ENCODE peak calls at places on chromosomes 7 and 10, in seven cellular contexts. K is IMR-90, L is A549, G is tibial nerve, Y is ovary, S is gastrocnemius medialis, M is transverse colon. X is an unnamed sample.

GRCh38 chr10:31413325-31413724 is 94.3 kb downstream of the ZEB1 start:
- DNase-seq in M (no peak), G (no peak), K (peak; percentile 48), S (no peak), Y (no peak), L (no peak), X (no peak)

GRCh38 chr7:152522551-152522950 is 86.7 kb upstream of the KMT2C start:
- DNase-seq in M (no peak), G (no peak), S (peak; percentile 8), L (no peak), Y (peak; percentile 59), K (no peak), X (no peak)

GRCh38 chr10:9781681-9782080 is 1236.0 kb upstream of the CELF2 start:
- DNase-seq in G (no peak), K (peak; percentile 65), S (no peak), M (no peak), Y (no peak), L (no peak), X (no peak)

GRCh38 chr7:91249506-91250233 is 14.6 kb upstream of the FZD1 start:
- DNase-seq in L (no peak), S (no peak), Y (no peak), G (no peak), M (no peak), K (peak; percentile 76), X (no peak)

GRCh38 chr10:114550756-114551290 is 107.3 kb downstream of the ABLIM1 start:
- DNase-seq in M (no peak), S (no peak), Y (no peak), K (peak; percentile 47), G (no peak), L (peak; percentile 9), X (no peak)

GRCh38 chr7:77351539-77352004 is 64.6 kb downstream of the GSAP start:
- DNase-seq in G (no peak), S (no peak), K (no peak), Y (no peak), L (no peak), M (peak; percentile 32), X (no peak)

GRCh38 chr10:48470115-48470892 is 134.6 kb downstream of the ARHGAP22 start:
- DNase-seq in M (no peak), Y (no peak), G (no peak), K (peak; percentile 12), S (no peak), L (no peak), X (peak; percentile 54)

GRCh38 chr10:25556457-25556856 is 377.6 kb upstream of the MYO3A start:
- DNase-seq in G (no peak), M (no peak), K (peak; percentile 0), Y (no peak), L (no peak), S (no peak), X (no peak)

GRCh38 chr7:139915864-139916716 is 87.0 kb downstream of the TBXAS1 start:
- DNase-seq in M (peak; percentile 55), K (peak; percentile 99), Y (peak; percentile 20), S (peak; percentile 24), G (no peak), L (peak; percentile 96), X (no peak)

GRCh38 chr7:17304926-17305325 is 6.5 kb downstream of the AHR start:
- DNase-seq in S (no peak), Y (no peak), M (no peak), L (peak; percentile 26), K (peak; percentile 88), G (no peak), X (no peak)

GRCh38 chr10:130040817-130041330 is 69.8 kb downstream of the C10orf143 start:
- DNase-seq in S (no peak), G (no peak), Y (no peak), M (no peak), K (no peak), L (no peak), X (no peak)

GRCh38 chr10:33871557-33871956 is 537.1 kb upstream of the NRP1 start:
- DNase-seq in G (no peak), L (no peak), Y (no peak), M (no peak), S (no peak), K (no peak), X (no peak)

GRCh38 chr7:13800694-13801448 is 188.6 kb downstream of the ETV1 start:
- DNase-seq in M (no peak), L (no peak), S (no peak), G (no peak), K (peak; percentile 96), Y (no peak), X (no peak)

GRCh38 chr10:28520346-28520745 is 12.6 kb upstream of the WAC start:
- DNase-seq in K (no peak), Y (no peak), S (no peak), G (no peak), L (no peak), M (no peak), X (no peak)

GRCh38 chr10:74079914-74080590 is 70.6 kb downstream of the AP3M1 start:
- DNase-seq in M (no peak), K (peak; percentile 34), G (no peak), S (no peak), L (no peak), Y (no peak), X (no peak)

GRCh38 chr10:11230706-11231105 is 213.0 kb downstream of the CELF2 start:
- DNase-seq in Y (no peak), M (no peak), K (no peak), G (no peak), S (no peak), L (no peak), X (no peak)

GRCh38 chr10:100621360-100622205 is 85.8 kb downstream of the HIF1AN start:
- DNase-seq in L (no peak), S (no peak), K (peak; percentile 7), Y (no peak), M (no peak), G (no peak), X (no peak)

GRCh38 chr10:7567896-7568295 is 98.9 kb downstream of the ITIH5 start:
- DNase-seq in S (no peak), G (no peak), K (no peak), Y (no peak), M (no peak), L (no peak), X (no peak)

GRCh38 chr7:30468041-30468440 is 10.5 kb downstream of the NOD1 start:
- DNase-seq in S (no peak), K (no peak), G (no peak), Y (no peak), M (no peak), L (no peak), X (no peak)

GRCh38 chr7:87216701-87217508 is 2.6 kb downstream of the TMEM243 start:
- DNase-seq in G (no peak), Y (no peak), K (no peak), S (no peak), M (peak; percentile 42), L (no peak), X (no peak)

GRCh38 chr10:63977329-63977923 is 456.2 kb downstream of the REEP3 start:
- DNase-seq in Y (no peak), M (peak; percentile 23), S (no peak), K (peak; percentile 13), G (no peak), L (peak; percentile 40), X (no peak)

GRCh38 chr7:137992042-137992737 is 9.7 kb downstream of the CREB3L2 start:
- DNase-seq in G (no peak), M (no peak), L (no peak), Y (no peak), K (peak; percentile 97), S (no peak), X (no peak)
- H3K4me1 ChIP-seq in G (no peaks in the 10 kb centered on the region), M (peaks cover 72% of the 10 kb centered on the region), L (peaks cover 17% of the 10 kb centered on the region), Y (peaks cover 46% of the 10 kb centered on the region), K (peaks cover 30% of the 10 kb centered on the region), S (peaks cover 61% of the 10 kb centered on the region), X (peaks cover 83% of the 10 kb centered on the region)

GRCh38 chr10:72295330-72295910 is 21.7 kb downstream of the DDIT4 start:
- DNase-seq in K (no peak), M (no peak), L (no peak), S (no peak), G (no peak), Y (no peak), X (no peak)

GRCh38 chr10:72297281-72297967 is 23.7 kb downstream of the DDIT4 start:
- DNase-seq in Y (peak; percentile 85), K (peak; percentile 90), G (peak; percentile 78), M (peak; percentile 91), S (peak; percentile 61), L (no peak), X (peak; percentile 94)

GRCh38 chr10:72298774-72299519 is 25.2 kb downstream of the DDIT4 start:
- DNase-seq in K (no peak), L (no peak), M (no peak), Y (peak; percentile 57), S (no peak), G (no peak), X (no peak)

GRCh38 chr10:72303424-72304128 is 29.9 kb downstream of the DDIT4 start:
- DNase-seq in K (no peak), M (no peak), L (no peak), G (no peak), S (no peak), Y (no peak), X (no peak)

GRCh38 chr10:72297968-72298773 is 24.4 kb downstream of the DDIT4 start:
- DNase-seq in S (peak; percentile 93), K (peak; percentile 97), M (peak; percentile 98), Y (peak; percentile 98), L (peak; percentile 89), G (peak; percentile 97), X (peak; percentile 99)
- TF ChIP-seq POLR2A in S (peak; percentile 81), K (peak; percentile 75), M (peak; percentile 83), Y (peak; percentile 89), L (peak; percentile 36), G (peak; percentile 91), X (peak; percentile 75)

DNA sequence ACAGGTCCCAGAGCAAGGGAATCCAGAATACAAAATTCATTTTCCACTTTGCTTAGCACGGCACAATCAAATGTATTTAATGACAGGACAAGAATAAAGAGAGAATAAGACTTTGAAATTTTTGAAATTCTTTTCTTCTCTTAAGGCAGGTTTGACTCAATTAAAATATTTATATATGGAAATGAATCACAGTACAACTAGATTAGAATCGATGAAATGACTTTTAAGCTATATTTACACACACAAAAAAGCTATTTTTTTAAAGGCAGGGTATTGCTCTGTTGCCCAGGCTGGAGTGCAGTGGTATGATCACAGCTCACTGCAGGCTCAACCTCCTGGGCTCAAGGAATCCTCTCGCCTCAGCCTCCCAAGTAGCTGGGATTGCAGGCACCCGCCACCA is 265.4 kb upstream of the SLC26A5 start:
- DNase-seq in M (no peak), L (no peak), G (no peak), Y (no peak), S (no peak), K (no peak), X (no peak)
- H3K27ac ChIP-seq in M (no peak overlapping the region), L (no peak overlapping the region), G (no peak overlapping the region), Y (no peak overlapping the region), S (no peak overlapping the region), K (no peak overlapping the region), X (no peak overlapping the region)

GRCh38 chr10:79321951-79322350 is 25.3 kb upstream of the PPIF start:
- DNase-seq in G (no peak), L (no peak), M (no peak), S (no peak), Y (no peak), K (no peak), X (no peak)

GRCh38 chr10:79321494-79321882 is 25.8 kb upstream of the PPIF start:
- DNase-seq in G (no peak), S (no peak), M (no peak), L (no peak), Y (no peak), K (no peak), X (no peak)

GRCh38 chr10:79323602-79324001 is 23.7 kb upstream of the PPIF start:
- DNase-seq in M (no peak), K (no peak), S (no peak), G (no peak), L (no peak), Y (no peak), X (no peak)

GRCh38 chr10:79324032-79324695 is 23.1 kb upstream of the PPIF start:
- DNase-seq in S (no peak), M (no peak), L (no peak), K (no peak), G (no peak), Y (no peak), X (no peak)

GRCh38 chr10:79322616-79323566 is 24.4 kb upstream of the PPIF start:
- DNase-seq in G (no peak), K (peak; percentile 92), Y (no peak), S (no peak), M (peak; percentile 71), L (no peak), X (no peak)
- H3K4me1 ChIP-seq in G (no peaks in the 10 kb centered on the region), K (peaks cover 25% of the 10 kb centered on the region), Y (peaks cover 5% of the 10 kb centered on the region), S (no peaks in the 10 kb centered on the region), M (peaks cover 4% of the 10 kb centered on the region), L (peaks cover 25% of the 10 kb centered on the region), X (peaks cover 39% of the 10 kb centered on the region)